ENCODE peak calls at places on chromosome 14, in five cellular contexts. I, X, D, N and P are unnamed samples.

GRCh38 chr14:48954446-48954845 is 631.7 kb downstream of the RPS29 start:
- DNase-seq in I (no peak), D (no peak), X (no peak), N (no peak), P (no peak)

GRCh38 chr14:77641534-77642341 is 25.3 kb upstream of the SPTLC2 start:
- DNase-seq in D (peak), X (no peak), I (peak), N (no peak), P (peak)

GRCh38 chr14:68564826-68565760 is 227.8 kb downstream of the ZFP36L1 start:
- DNase-seq in I (no peak), N (no peak), X (no peak), D (no peak), P (peak)

GRCh38 chr14:48391661-48392060 is 716.3 kb upstream of the MDGA2 start:
- DNase-seq in I (no peak), D (no peak), N (no peak), X (no peak), P (no peak)

GRCh38 chr14:94089479-94089878 is 8.4 kb downstream of the IFI27L1 start:
- DNase-seq in I (no peak), D (no peak), X (no peak), N (no peak), P (no peak)

GRCh38 chr14:94663965-94664704 is 51.9 kb downstream of the SERPINA3 start:
- DNase-seq in D (no peak), I (no peak), N (no peak), X (no peak), P (no peak)

GRCh38 chr14:28731358-28731757 is 35.2 kb upstream of the FOXG1 start:
- DNase-seq in D (no peak), X (no peak), I (no peak), N (no peak), P (no peak)

GRCh38 chr14:75969891-75970290 is 11.9 kb downstream of the TGFB3 start:
- DNase-seq in X (no peak), N (no peak), D (no peak), I (peak), P (no peak)

GRCh38 chr14:34461334-34462131 is 507 bp downstream of the SPTSSA start:
- DNase-seq in N (no peak), D (no peak), I (peak), X (peak), P (peak)

GRCh38 chr14:97703006-97703760 is 906.0 kb downstream of the VRK1 start:
- DNase-seq in D (no peak), I (no peak), X (no peak), N (no peak), P (no peak)

GRCh38 chr14:105737504-105738246 is 211.3 kb downstream of the TMEM121 start:
- DNase-seq in D (peak), I (no peak), N (no peak), X (no peak), P (no peak)

GRCh38 chr14:69339426-69339825 is 58.7 kb downstream of the ERH start:
- DNase-seq in X (no peak), N (no peak), I (no peak), D (peak), P (no peak)

GRCh38 chr14:78253986-78254385 is 83.8 kb downstream of the NRXN3 start:
- DNase-seq in N (no peak), I (peak), D (no peak), X (no peak), P (no peak)

GRCh38 chr14:87230726-87231125 is 762.3 kb downstream of the GALC start:
- DNase-seq in I (no peak), X (no peak), D (no peak), N (no peak), P (no peak)
- H3K27ac ChIP-seq in I (no peak), X (no peak), D (no peak), N (no peak), P (no peak)

GRCh38 chr14:80212025-80212402 is 710 bp upstream of the DIO2 start:
- DNase-seq in D (no peak), I (peak), X (peak), N (no peak), P (peak)

GRCh38 chr14:80213602-80214001 is 2.3 kb upstream of the DIO2 start:
- DNase-seq in I (peak), N (no peak), X (peak), D (no peak), P (peak)

GRCh38 chr14:80215081-80215480 is 3.8 kb upstream of the DIO2 start:
- DNase-seq in I (peak), X (no peak), D (no peak), N (no peak), P (no peak)

GRCh38 chr14:80208426-80208950 is 2.8 kb downstream of the DIO2 start:
- DNase-seq in I (peak), N (no peak), D (no peak), X (no peak), P (no peak)

DNA sequence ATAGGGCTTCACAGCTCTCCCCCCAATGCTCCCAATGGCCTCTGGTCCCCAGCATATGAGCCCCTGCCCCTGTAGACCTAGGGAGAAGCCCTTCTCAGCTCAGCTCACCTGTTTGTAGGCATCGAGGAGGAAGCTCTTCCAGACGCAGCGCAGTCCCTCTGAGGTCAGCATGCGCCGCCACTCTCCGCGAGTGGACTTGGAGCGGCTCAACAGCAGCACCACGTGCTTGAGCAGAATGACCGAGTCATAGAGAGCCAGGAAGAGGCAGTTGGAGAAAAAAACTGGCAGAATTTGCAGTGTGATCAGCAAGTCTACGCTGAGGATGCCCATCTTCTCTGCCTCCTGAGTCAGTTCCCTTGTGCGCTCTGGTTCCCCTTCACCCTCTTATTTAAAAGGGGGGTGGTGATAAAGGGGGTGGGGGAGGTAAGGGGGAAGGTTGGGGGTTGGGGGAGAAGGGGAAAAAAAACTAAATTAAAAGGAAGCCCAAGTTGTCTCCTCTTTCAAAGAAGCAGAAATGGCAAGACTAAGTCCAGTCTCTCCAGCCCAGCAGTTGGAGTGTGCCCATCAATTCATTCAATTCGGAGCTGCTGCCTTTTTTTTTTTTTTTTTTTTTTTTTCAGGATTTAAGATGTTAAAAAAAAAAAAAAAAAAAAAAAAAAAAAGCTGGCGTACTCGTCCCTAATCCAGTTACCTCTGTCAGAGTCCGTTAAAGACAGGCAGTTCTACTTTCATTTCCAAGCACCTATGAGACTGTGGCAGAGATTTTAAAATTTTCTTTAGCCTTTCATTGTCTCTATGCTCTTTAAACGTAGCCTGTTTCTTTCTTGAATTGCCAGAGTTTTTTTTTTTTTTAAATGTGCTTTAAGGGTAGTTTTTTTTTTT is at the start of gene DIO2:
- DNase-seq in I (peak), X (peak), D (peak), N (no peak), P (no peak)
- H3K27ac ChIP-seq in I (peak), X (no peak), D (peak), N (no peak), P (no peak)

GRCh38 chr14:72894623-72895378 is 900 bp upstream of the DPF3 start:
- DNase-seq in I (peak), X (peak), N (no peak), D (no peak), P (no peak)
- H3K27ac ChIP-seq in I (no peak), X (no peak), N (no peak), D (peak), P (no peak)

GRCh38 chr14:100234511-100234910 is 4.4 kb upstream of the YY1 start:
- DNase-seq in D (no peak), I (no peak), N (no peak), X (no peak), P (no peak)
- H3K27ac ChIP-seq in D (no peak), I (no peak), N (no peak), X (no peak), P (no peak)